ENCODE peak calls at places on chromosomes 2 and 18, in seven cellular contexts. N, D, I, R, W, B and L are unnamed samples. For H3K9me3, the result is how much of the 10 kb centered on the place peaks cover.

GRCh38 chr2:8303322-8303832 is 378.5 kb upstream of the ID2 start:
- DNase-seq in N (no peak), D (no peak), I (no peak), R (peak), W (no peak), B (no peak), L (no peak)

GRCh38 chr2:197356136-197356535 is 45.6 kb upstream of the ANKRD44 start:
- DNase-seq in N (no peak), D (peak), I (no peak), R (no peak), W (no peak), B (no peak), L (no peak)

GRCh38 chr2:239227661-239228371 is 173.0 kb downstream of the HDAC4 start:
- DNase-seq in N (no peak), D (no peak), I (no peak), R (no peak), W (peak), B (no peak), L (no peak)

GRCh38 chr2:27306657-27307544 is 1.3 kb downstream of the UCN start:
- DNase-seq in N (no peak), D (no peak), I (no peak), R (no peak), W (peak), B (peak), L (no peak)

GRCh38 chr2:104871566-104872033 is 17.7 kb downstream of the POU3F3 start:
- DNase-seq in N (no peak), D (no peak), I (no peak), R (no peak), W (no peak), B (no peak), L (no peak)

GRCh38 chr18:49626842-49627360 is 65.0 kb downstream of the LIPG start:
- DNase-seq in N (no peak), D (no peak), I (no peak), R (no peak), W (no peak), B (no peak), L (no peak)

GRCh38 chr18:6219116-6219717 is 195.5 kb downstream of the L3MBTL4 start:
- DNase-seq in N (peak), D (no peak), I (peak), R (no peak), W (peak), B (peak), L (peak)

GRCh38 chr2:119234021-119235019 is 10.7 kb downstream of the STEAP3 start:
- DNase-seq in N (peak), D (no peak), I (peak), R (no peak), W (peak), B (peak), L (no peak)

GRCh38 chr2:235570256-235570655 is 76.4 kb downstream of the AGAP1 start:
- DNase-seq in N (peak), D (no peak), I (no peak), R (no peak), W (no peak), B (no peak), L (no peak)

GRCh38 chr2:69773201-69773600 is 31.3 kb downstream of the ANXA4 start:
- DNase-seq in N (no peak), D (no peak), I (no peak), R (no peak), W (no peak), B (no peak), L (peak)

GRCh38 chr2:26674002-26674751 is 18.3 kb upstream of the KCNK3 start:
- DNase-seq in N (no peak), D (no peak), I (no peak), R (no peak), W (no peak), B (no peak), L (no peak)

GRCh38 chr2:241617431-241618154 is 19.4 kb downstream of the THAP4 start:
- DNase-seq in N (no peak), D (no peak), I (no peak), R (peak), W (peak), B (no peak), L (no peak)

GRCh38 chr2:172969171-172969570 is 106.5 kb upstream of the MAP3K20 start:
- DNase-seq in N (no peak), D (no peak), I (no peak), R (no peak), W (no peak), B (no peak), L (no peak)

GRCh38 chr2:190829642-190830041 is 51.0 kb upstream of the GLS start:
- DNase-seq in N (no peak), D (no peak), I (no peak), R (no peak), W (no peak), B (no peak), L (no peak)

GRCh38 chr18:22465859-22466602 is 48.3 kb upstream of the CTAGE1 start:
- DNase-seq in N (peak), D (peak), I (peak), R (no peak), W (no peak), B (no peak), L (peak)

GRCh38 chr2:168311265-168311925 is 64.0 kb upstream of the STK39 start:
- DNase-seq in N (no peak), D (no peak), I (no peak), R (no peak), W (no peak), B (no peak), L (no peak)

GRCh38 chr2:12282780-12283695 is 433.7 kb upstream of the TRIB2 start:
- DNase-seq in N (no peak), D (no peak), I (no peak), R (no peak), W (no peak), B (no peak), L (no peak)

GRCh38 chr2:162365392-162365791 is 21.5 kb downstream of the GCA start:
- DNase-seq in N (no peak), D (no peak), I (no peak), R (no peak), W (no peak), B (no peak), L (no peak)

GRCh38 chr2:98896416-98896815 is 39.6 kb downstream of the CRACDL start:
- DNase-seq in N (no peak), D (no peak), I (no peak), R (no peak), W (no peak), B (peak), L (no peak)

GRCh38 chr18:6222271-6222670 is 192.4 kb downstream of the L3MBTL4 start:
- DNase-seq in N (no peak), D (no peak), I (no peak), R (no peak), W (no peak), B (no peak), L (no peak)

GRCh38 chr2:30139131-30139870 is 7.5 kb upstream of the YPEL5 start:
- DNase-seq in N (no peak), D (no peak), I (no peak), R (no peak), W (no peak), B (no peak), L (no peak)

GRCh38 chr18:2169656-2170055 is 401.6 kb downstream of the METTL4 start:
- DNase-seq in N (no peak), D (no peak), I (no peak), R (no peak), W (no peak), B (no peak), L (no peak)

GRCh38 chr2:139480251-139480650 is 700.1 kb upstream of the NXPH2 start:
- DNase-seq in N (no peak), D (no peak), I (no peak), R (no peak), W (no peak), B (no peak), L (no peak)

GRCh38 chr2:236169741-236170654 is 1.8 kb upstream of the GBX2 start:
- DNase-seq in N (no peak), D (no peak), I (no peak), R (no peak), W (peak), B (peak), L (no peak)

DNA sequence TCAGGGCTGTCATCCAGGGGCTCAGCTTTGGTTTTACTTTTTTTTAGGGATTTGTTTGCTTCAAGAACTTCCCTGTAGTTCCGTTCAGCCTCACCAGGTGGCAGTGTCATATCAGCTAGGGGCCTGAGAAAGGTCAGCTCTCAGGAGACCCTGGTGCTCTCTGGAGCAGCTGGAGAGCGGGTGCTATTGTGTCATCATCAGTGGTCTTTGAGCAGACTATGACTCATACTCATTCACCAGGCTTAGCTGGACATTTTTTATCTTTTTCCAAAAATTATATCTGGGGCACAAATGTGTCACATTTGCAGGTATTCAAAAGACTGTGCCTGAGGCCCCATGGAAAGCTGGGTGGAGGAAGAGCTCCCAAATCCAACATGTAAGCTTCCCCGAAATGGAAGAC is 24.4 kb downstream of the ZNF892 start:
- DNase-seq in N (peak), D (peak), I (peak), R (no peak), W (peak), B (peak), L (peak)
- H3K9me3 ChIP-seq in N (under half), D (under half), I (under half), R (under half), W (under half), B (half or more), L (under half)

DNA sequence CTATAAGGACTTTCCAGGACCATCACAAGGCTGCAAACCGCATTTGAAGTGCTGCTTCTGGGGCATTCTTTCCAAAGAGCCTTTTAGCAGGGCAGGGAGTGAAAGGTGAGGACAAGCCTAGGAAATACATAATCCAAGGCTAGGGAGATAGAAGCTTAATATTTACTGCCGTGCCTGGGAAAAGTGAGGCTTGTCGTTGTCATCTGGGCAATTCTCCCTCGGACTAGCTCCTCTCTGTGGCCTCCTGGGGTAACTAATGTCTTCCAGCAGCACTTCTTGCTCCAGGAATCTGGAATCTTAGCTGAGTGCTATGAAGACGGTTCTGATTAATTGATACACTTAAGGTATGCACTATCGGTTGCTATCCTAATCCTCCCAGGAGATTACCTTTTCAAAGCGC is 69.3 kb upstream of the ATL2 start:
- DNase-seq in N (no peak), D (no peak), I (peak), R (no peak), W (no peak), B (no peak), L (no peak)
- TF ChIP-seq SIN3A in N (no peak), D (no peak), I (no peak), R (no peak), W (no peak), B (no peak), L (no peak)

GRCh38 chr2:24489942-24490673 is 946 bp upstream of the NCOA1 start:
- DNase-seq in N (peak), D (no peak), I (peak), R (no peak), W (peak), B (peak), L (no peak)

GRCh38 chr2:24491626-24492282 is 700 bp downstream of the NCOA1 start:
- DNase-seq in N (no peak), D (no peak), I (peak), R (no peak), W (peak), B (peak), L (no peak)

GRCh38 chr2:24486628-24487027 is 4.4 kb upstream of the NCOA1 start:
- DNase-seq in N (no peak), D (no peak), I (no peak), R (no peak), W (no peak), B (no peak), L (no peak)

GRCh38 chr2:24490674-24491625 is at the start of gene NCOA1:
- DNase-seq in N (peak), D (peak), I (peak), R (no peak), W (peak), B (peak), L (peak)

GRCh38 chr2:24489465-24489864 is 1.6 kb upstream of the NCOA1 start:
- DNase-seq in N (no peak), D (no peak), I (peak), R (no peak), W (no peak), B (peak), L (no peak)
- H3K27ac ChIP-seq in N (no peak), D (no peak), I (peak), R (no peak), W (no peak), B (no peak), L (peak)

GRCh38 chr2:55620123-55620779 is 2.8 kb upstream of the PPP4R3B start:
- DNase-seq in N (peak), D (no peak), I (peak), R (no peak), W (peak), B (no peak), L (no peak)
- H3K9me3 ChIP-seq in N (under half), D (under half), I (under half), R (under half), W (under half), B (under half), L (under half)

DNA sequence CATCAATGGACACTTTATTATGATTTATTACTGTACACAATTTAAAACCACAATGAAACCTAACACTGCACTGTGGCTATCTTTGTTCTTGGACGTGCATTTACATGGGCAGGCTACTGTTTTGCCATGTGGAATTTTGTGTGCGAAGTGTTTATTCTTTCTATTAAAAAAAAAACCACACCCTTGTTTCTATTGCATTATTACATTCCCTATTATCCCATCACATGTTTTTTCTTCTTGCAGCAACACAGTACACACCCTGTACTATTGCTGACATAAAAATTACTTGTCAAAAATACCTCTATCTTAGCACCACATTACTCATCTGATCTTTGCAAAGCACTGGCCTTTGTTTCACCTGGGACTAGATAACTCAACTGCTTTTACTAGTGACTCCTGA is 1.5 kb downstream of the RNF152 start:
- DNase-seq in N (no peak), D (no peak), I (no peak), R (no peak), W (no peak), B (no peak), L (no peak)
- TF ChIP-seq SIN3A in N (no peak), D (no peak), I (no peak), R (no peak), W (no peak), B (no peak), L (no peak)

DNA sequence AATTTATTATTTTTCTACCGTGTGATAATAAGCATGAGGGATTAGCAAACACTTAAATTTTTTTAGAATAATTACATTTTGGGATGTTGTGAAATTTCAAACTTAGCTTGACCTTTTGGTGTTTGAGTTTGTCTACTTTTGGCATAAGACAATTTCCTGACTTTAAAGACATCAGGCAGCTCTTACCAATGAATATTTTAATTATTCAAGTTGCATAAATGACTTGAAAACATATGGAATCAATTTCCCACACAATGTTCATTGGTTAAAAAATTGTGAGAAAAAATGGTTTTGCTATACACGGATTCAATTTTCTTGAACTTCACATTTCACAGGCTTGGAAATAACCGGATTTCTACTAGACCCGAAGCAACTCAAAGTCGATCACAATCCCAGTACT is 243.4 kb downstream of the IKZF2 start:
- DNase-seq in N (no peak), D (no peak), I (no peak), R (no peak), W (no peak), B (no peak), L (no peak)
- H3K27ac ChIP-seq in N (no peak), D (no peak), I (no peak), R (no peak), W (no peak), B (no peak), L (no peak)

GRCh38 chr18:47858607-47859006 is 71.9 kb downstream of the SMAD2 start:
- DNase-seq in N (no peak), D (no peak), I (no peak), R (no peak), W (no peak), B (no peak), L (no peak)
- H3K9me3 ChIP-seq in N (under half), D (under half), I (under half), R (under half), W (under half), B (under half), L (under half)

GRCh38 chr2:208407667-208408066 is 1.1 kb downstream of the PTH2R start:
- DNase-seq in N (peak), D (no peak), I (peak), R (no peak), W (peak), B (no peak), L (no peak)
- TF ChIP-seq SIN3A in N (no peak), D (no peak), I (no peak), R (no peak), W (no peak), B (no peak), L (no peak)